ENCODE peak calls at places on chromosomes 2 and 18, in four cellular contexts. Q, P, C and Z are unnamed samples.

GRCh38 chr2:32711219-32711618 is 83.4 kb downstream of the TTC27 start:
- DNase-seq in Q (no peak), P (peak), C (no peak), Z (no peak)

GRCh38 chr2:25228848-25229674 is 60.7 kb upstream of the POMC start:
- DNase-seq in Q (no peak), P (peak), C (peak), Z (peak)

GRCh38 chr18:45166341-45167108 is 448.8 kb upstream of the SLC14A2 start:
- DNase-seq in Q (no peak), P (peak), C (no peak), Z (no peak)

GRCh38 chr2:134307334-134307733 is 53.5 kb downstream of the MGAT5 start:
- DNase-seq in Q (no peak), P (no peak), C (no peak), Z (no peak)

GRCh38 chr2:104793971-104794370 is 59.9 kb upstream of the POU3F3 start:
- DNase-seq in Q (no peak), P (peak), C (no peak), Z (no peak)

GRCh38 chr2:224927671-224928173 is 114.5 kb downstream of the DOCK10 start:
- DNase-seq in Q (no peak), P (no peak), C (no peak), Z (no peak)

GRCh38 chr2:186542002-186542401 is 47.9 kb upstream of the ITGAV start:
- DNase-seq in Q (no peak), P (no peak), C (no peak), Z (no peak)

GRCh38 chr2:102147935-102148334 is 5.4 kb downstream of the IL1R1 start:
- DNase-seq in Q (no peak), P (no peak), C (no peak), Z (no peak)

GRCh38 chr2:236352761-236353593 is 88.8 kb upstream of the ASB18 start:
- DNase-seq in Q (no peak), P (peak), C (no peak), Z (no peak)

GRCh38 chr2:105536175-105536574 is 137.3 kb upstream of the FHL2 start:
- DNase-seq in Q (no peak), P (no peak), C (no peak), Z (no peak)

GRCh38 chr2:206836722-206837121 is 71.3 kb downstream of the FASTKD2 start:
- DNase-seq in Q (no peak), P (no peak), C (no peak), Z (no peak)

GRCh38 chr18:2883137-2883671 is 36.4 kb downstream of the EMILIN2 start:
- DNase-seq in Q (no peak), P (no peak), C (no peak), Z (no peak)

GRCh38 chr2:58521803-58522602 is 280.9 kb upstream of the FANCL start:
- DNase-seq in Q (no peak), P (no peak), C (no peak), Z (no peak)

GRCh38 chr18:35999925-36000324 is 27.4 kb downstream of the RMP24 start:
- DNase-seq in Q (no peak), P (no peak), C (no peak), Z (no peak)

GRCh38 chr2:213279961-213280360 is 4.3 kb upstream of the SPAG16 start:
- DNase-seq in Q (no peak), P (no peak), C (no peak), Z (no peak)

GRCh38 chr2:200258881-200259576 is 47.5 kb upstream of the SPATS2L start:
- DNase-seq in Q (no peak), P (no peak), C (no peak), Z (no peak)

GRCh38 chr2:182763311-182763912 is 47.4 kb downstream of the DNAJC10 start:
- DNase-seq in Q (no peak), P (peak), C (peak), Z (peak)

GRCh38 chr2:8484502-8485283 is 197.2 kb upstream of the ID2 start:
- DNase-seq in Q (no peak), P (no peak), C (no peak), Z (no peak)

GRCh38 chr2:10533811-10534321 is 85.7 kb upstream of the ODC1 start:
- DNase-seq in Q (peak), P (no peak), C (no peak), Z (no peak)

GRCh38 chr2:73746015-73746876 is 9.1 kb upstream of the TPRKB start:
- DNase-seq in Q (no peak), P (no peak), C (peak), Z (no peak)

GRCh38 chr18:10973579-10974260 is 175.6 kb downstream of the PIEZO2 start:
- DNase-seq in Q (no peak), P (peak), C (no peak), Z (no peak)

GRCh38 chr2:166343467-166343866 is 32.3 kb downstream of the SCN9A start:
- DNase-seq in Q (no peak), P (no peak), C (no peak), Z (no peak)

GRCh38 chr2:160911258-160911657 is 249.0 kb upstream of the TANK start:
- DNase-seq in Q (no peak), P (no peak), C (no peak), Z (no peak)

GRCh38 chr2:104656496-104657310 is 197.2 kb upstream of the POU3F3 start:
- DNase-seq in Q (no peak), P (no peak), C (peak), Z (no peak)

GRCh38 chr18:77067315-77068061 is 65.1 kb downstream of the MBP start:
- DNase-seq in Q (no peak), P (peak), C (no peak), Z (no peak)

GRCh38 chr18:77069931-77070330 is 62.7 kb downstream of the MBP start:
- DNase-seq in Q (no peak), P (no peak), C (no peak), Z (no peak)

GRCh38 chr18:77069482-77069881 is 63.1 kb downstream of the MBP start:
- DNase-seq in Q (no peak), P (no peak), C (no peak), Z (no peak)

GRCh38 chr18:77068321-77068841 is 64.2 kb downstream of the MBP start:
- DNase-seq in Q (no peak), P (no peak), C (no peak), Z (no peak)

GRCh38 chr18:77068890-77069312 is 63.7 kb downstream of the MBP start:
- DNase-seq in Q (no peak), P (no peak), C (no peak), Z (no peak)
- TF ChIP-seq CTCF in Q (peak), P (no peak), C (no peak), Z (no peak)

DNA sequence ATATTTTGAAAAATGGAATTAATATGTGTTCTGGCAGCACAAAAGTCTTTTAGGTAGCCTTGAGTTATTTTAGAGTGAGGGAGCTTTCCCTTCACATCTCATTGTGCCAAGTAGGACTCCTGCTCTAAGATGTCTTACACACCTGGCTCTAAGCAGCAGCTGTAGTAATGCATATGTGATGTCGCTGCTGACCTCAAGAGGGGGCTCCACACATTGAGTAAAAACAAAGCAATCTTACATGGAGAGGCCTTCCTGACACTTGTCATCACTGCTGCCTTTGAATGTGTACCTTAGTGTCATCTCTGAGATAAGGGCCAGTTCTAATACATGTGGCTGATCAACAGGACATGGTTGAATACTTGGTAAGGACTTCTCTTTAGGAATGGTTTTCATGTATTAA is 75.8 kb downstream of the ACTR3 start:
- DNase-seq in Q (no peak), P (no peak), C (peak), Z (no peak)
- TF ChIP-seq CTCF in Q (peak), P (peak), C (peak), Z (peak)

DNA sequence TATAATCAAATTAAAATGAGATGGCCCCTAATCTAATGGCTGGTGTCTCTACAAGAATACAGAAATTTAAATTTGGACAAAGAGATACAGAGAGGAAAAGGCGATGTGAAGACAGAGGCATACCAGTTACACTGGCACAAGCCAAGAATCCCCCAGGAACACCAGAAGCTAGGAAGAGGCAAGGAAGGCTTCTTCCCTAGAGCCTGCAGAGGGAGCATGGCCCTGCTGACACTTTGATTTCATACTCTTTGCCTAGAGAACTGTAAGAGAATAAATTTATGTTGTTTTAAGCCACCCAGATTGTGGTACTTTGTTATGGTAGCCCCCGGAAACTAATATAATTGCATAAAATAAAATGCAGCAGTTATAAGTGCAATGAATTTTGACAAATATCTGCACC is 671.4 kb downstream of the MBD2 start:
- DNase-seq in Q (no peak), P (no peak), C (no peak), Z (no peak)
- TF ChIP-seq CTCF in Q (no peak), P (no peak), C (no peak), Z (no peak)

GRCh38 chr2:232325324-232326273 is 53.0 kb upstream of the ALPP start:
- DNase-seq in Q (no peak), P (no peak), C (peak), Z (peak)
- TF ChIP-seq CTCF in Q (peak), P (peak), C (peak), Z (peak)

GRCh38 chr2:217834744-217835513 is 167.9 kb downstream of the TNS1 start:
- DNase-seq in Q (peak), P (no peak), C (no peak), Z (no peak)
- TF ChIP-seq CTCF in Q (no peak), P (no peak), C (no peak), Z (no peak)

GRCh38 chr2:231393149-231394131 is 2.1 kb upstream of the B3GNT7 start:
- DNase-seq in Q (no peak), P (no peak), C (no peak), Z (no peak)
- TF ChIP-seq CTCF in Q (peak), P (peak), C (no peak), Z (peak)

GRCh38 chr2:48452108-48452507 is 77.8 kb upstream of the STON1 start:
- DNase-seq in Q (no peak), P (no peak), C (no peak), Z (no peak)
- TF ChIP-seq CTCF in Q (no peak), P (no peak), C (no peak), Z (no peak)

DNA sequence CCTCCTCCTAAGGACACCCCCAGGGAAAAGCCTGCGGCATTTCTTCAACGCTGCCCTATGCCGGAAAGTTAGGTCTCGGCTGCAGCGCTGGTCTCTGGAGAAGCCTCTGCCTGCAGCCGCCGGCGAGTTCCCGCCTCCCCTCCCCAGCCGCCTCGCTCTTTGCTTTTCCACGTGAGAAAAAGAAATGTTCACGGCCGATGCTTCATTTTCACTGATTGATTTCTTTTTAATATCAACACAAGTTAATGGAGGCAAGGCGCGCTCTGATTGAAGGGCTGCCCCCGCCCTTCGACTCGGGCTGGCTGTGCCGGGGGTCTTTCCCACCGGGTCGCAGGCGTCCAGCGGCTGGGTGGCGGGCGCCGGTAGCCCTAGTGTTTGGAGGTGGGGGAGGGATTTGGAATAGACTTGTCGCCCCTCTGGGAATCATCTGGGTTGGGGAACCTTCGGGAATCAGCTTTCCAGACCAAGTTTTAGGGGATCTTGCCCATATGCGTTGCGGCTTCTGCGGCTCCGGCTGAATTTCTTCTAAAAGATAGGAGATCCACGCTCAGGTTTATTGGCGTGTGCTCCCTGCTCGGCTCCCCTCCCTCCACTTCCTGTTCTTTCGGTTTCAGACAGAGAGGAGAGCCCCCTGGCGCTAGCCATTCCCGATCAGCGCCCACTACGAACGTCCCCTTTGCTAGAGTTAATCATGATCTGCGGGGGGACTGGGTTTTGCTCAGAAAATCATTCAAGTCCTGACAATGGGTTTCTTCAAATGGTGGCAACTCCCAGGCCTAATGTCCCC is 4.1 kb downstream of the NRP2 start:
- DNase-seq in Q (no peak), P (no peak), C (peak), Z (no peak)
- TF ChIP-seq CTCF in Q (peak), P (no peak), C (no peak), Z (peak)